ENCODE peak calls at places on chromosomes 5 and 9, in six cellular contexts. One of them, this sample, is unnamed.

GRCh38 chr9:134230942-134231325 is 66.6 kb upstream of the RNU6ATAC start:
- DNase-seq in mammary epithelial cell: no peak
- DNase-seq in mucosa of gallbladder: no peak
- DNase-seq in EL: no peak
- DNase-seq in activated CD4-positive, alpha-beta T cell treated with anti-CD3 and anti-CD28 coated beads, Interleukin-2, amount 50 U/mL, for 1 hour: no peak
- DNase-seq in HTR-8/SVneo: no peak
- DNase-seq in this sample: no peak

GRCh38 chr9:121333950-121334773 is 35.9 kb downstream of the STOM start:
- DNase-seq in mammary epithelial cell: no peak
- DNase-seq in mucosa of gallbladder: no peak
- DNase-seq in EL: no peak
- DNase-seq in activated CD4-positive, alpha-beta T cell treated with anti-CD3 and anti-CD28 coated beads, Interleukin-2, amount 50 U/mL, for 1 hour: no peak
- DNase-seq in HTR-8/SVneo: no peak
- DNase-seq in this sample: peak; percentile 26

GRCh38 chr5:60295423-60295822 is 401.9 kb upstream of the PDE4D start:
- DNase-seq in mammary epithelial cell: peak; percentile 27
- DNase-seq in mucosa of gallbladder: peak; percentile 11
- DNase-seq in EL: peak; percentile 46
- DNase-seq in activated CD4-positive, alpha-beta T cell treated with anti-CD3 and anti-CD28 coated beads, Interleukin-2, amount 50 U/mL, for 1 hour: no peak
- DNase-seq in HTR-8/SVneo: no peak
- DNase-seq in this sample: no peak

GRCh38 chr5:41337240-41337639 is 123.9 kb upstream of the C6 start:
- DNase-seq in mammary epithelial cell: no peak
- DNase-seq in mucosa of gallbladder: no peak
- DNase-seq in EL: no peak
- DNase-seq in activated CD4-positive, alpha-beta T cell treated with anti-CD3 and anti-CD28 coated beads, Interleukin-2, amount 50 U/mL, for 1 hour: no peak
- DNase-seq in HTR-8/SVneo: no peak
- DNase-seq in this sample: no peak

GRCh38 chr5:53397845-53398244 is 82.6 kb upstream of the FST start:
- DNase-seq in mammary epithelial cell: peak; percentile 85
- DNase-seq in mucosa of gallbladder: peak; percentile 20
- DNase-seq in EL: peak; percentile 97
- DNase-seq in activated CD4-positive, alpha-beta T cell treated with anti-CD3 and anti-CD28 coated beads, Interleukin-2, amount 50 U/mL, for 1 hour: no peak
- DNase-seq in HTR-8/SVneo: peak; percentile 42
- DNase-seq in this sample: no peak

GRCh38 chr5:111075520-111075919 is 4.0 kb downstream of the TSLP start:
- DNase-seq in mammary epithelial cell: peak; percentile 89
- DNase-seq in mucosa of gallbladder: no peak
- DNase-seq in EL: peak; percentile 86
- DNase-seq in activated CD4-positive, alpha-beta T cell treated with anti-CD3 and anti-CD28 coated beads, Interleukin-2, amount 50 U/mL, for 1 hour: no peak
- DNase-seq in HTR-8/SVneo: no peak
- DNase-seq in this sample: no peak

GRCh38 chr5:83099445-83099844 is 22.1 kb downstream of the XRCC4 start:
- DNase-seq in mammary epithelial cell: no peak
- DNase-seq in mucosa of gallbladder: no peak
- DNase-seq in EL: no peak
- DNase-seq in activated CD4-positive, alpha-beta T cell treated with anti-CD3 and anti-CD28 coated beads, Interleukin-2, amount 50 U/mL, for 1 hour: no peak
- DNase-seq in HTR-8/SVneo: no peak
- DNase-seq in this sample: no peak

GRCh38 chr5:39775458-39776365 is 350.9 kb upstream of the DAB2 start:
- DNase-seq in mammary epithelial cell: peak; percentile 65
- DNase-seq in mucosa of gallbladder: no peak
- DNase-seq in EL: peak; percentile 89
- DNase-seq in activated CD4-positive, alpha-beta T cell treated with anti-CD3 and anti-CD28 coated beads, Interleukin-2, amount 50 U/mL, for 1 hour: no peak
- DNase-seq in HTR-8/SVneo: peak; percentile 48
- DNase-seq in this sample: no peak

GRCh38 chr9:95876138-95876444 is 600 bp downstream of the ERCC6L2 start:
- DNase-seq in mammary epithelial cell: no peak
- DNase-seq in mucosa of gallbladder: no peak
- DNase-seq in EL: no peak
- DNase-seq in activated CD4-positive, alpha-beta T cell treated with anti-CD3 and anti-CD28 coated beads, Interleukin-2, amount 50 U/mL, for 1 hour: no peak
- DNase-seq in HTR-8/SVneo: no peak
- DNase-seq in this sample: no peak

GRCh38 chr9:112331676-112331955 is 1.8 kb downstream of the PTBP3 start:
- DNase-seq in mammary epithelial cell: no peak
- DNase-seq in mucosa of gallbladder: no peak
- DNase-seq in EL: no peak
- DNase-seq in activated CD4-positive, alpha-beta T cell treated with anti-CD3 and anti-CD28 coated beads, Interleukin-2, amount 50 U/mL, for 1 hour: no peak
- DNase-seq in HTR-8/SVneo: no peak
- DNase-seq in this sample: no peak

GRCh38 chr5:178126556-178126955 is 4.3 kb upstream of the RMND5B start:
- DNase-seq in mammary epithelial cell: no peak
- DNase-seq in mucosa of gallbladder: no peak
- DNase-seq in EL: no peak
- DNase-seq in activated CD4-positive, alpha-beta T cell treated with anti-CD3 and anti-CD28 coated beads, Interleukin-2, amount 50 U/mL, for 1 hour: no peak
- DNase-seq in HTR-8/SVneo: no peak
- DNase-seq in this sample: no peak

GRCh38 chr5:68332546-68332945 is 117.0 kb downstream of the PIK3R1 start:
- DNase-seq in mammary epithelial cell: peak; percentile 45
- DNase-seq in mucosa of gallbladder: no peak
- DNase-seq in EL: peak; percentile 47
- DNase-seq in activated CD4-positive, alpha-beta T cell treated with anti-CD3 and anti-CD28 coated beads, Interleukin-2, amount 50 U/mL, for 1 hour: no peak
- DNase-seq in HTR-8/SVneo: no peak
- DNase-seq in this sample: no peak

GRCh38 chr5:125835293-125836172 is 587.7 kb upstream of the GRAMD2B start:
- DNase-seq in mammary epithelial cell: no peak
- DNase-seq in mucosa of gallbladder: peak; percentile 34
- DNase-seq in EL: peak; percentile 31
- DNase-seq in activated CD4-positive, alpha-beta T cell treated with anti-CD3 and anti-CD28 coated beads, Interleukin-2, amount 50 U/mL, for 1 hour: no peak
- DNase-seq in HTR-8/SVneo: peak; percentile 3
- DNase-seq in this sample: peak; percentile 48

GRCh38 chr5:168015506-168015905 is 275.9 kb upstream of the WWC1 start:
- DNase-seq in mammary epithelial cell: no peak
- DNase-seq in mucosa of gallbladder: no peak
- DNase-seq in EL: peak; percentile 9
- DNase-seq in activated CD4-positive, alpha-beta T cell treated with anti-CD3 and anti-CD28 coated beads, Interleukin-2, amount 50 U/mL, for 1 hour: no peak
- DNase-seq in HTR-8/SVneo: no peak
- DNase-seq in this sample: no peak

GRCh38 chr9:136095028-136095494 is at the start of gene NACC2:
- DNase-seq in mammary epithelial cell: peak; percentile 70
- DNase-seq in mucosa of gallbladder: peak; percentile 68
- DNase-seq in EL: peak; percentile 66
- DNase-seq in activated CD4-positive, alpha-beta T cell treated with anti-CD3 and anti-CD28 coated beads, Interleukin-2, amount 50 U/mL, for 1 hour: no peak
- DNase-seq in HTR-8/SVneo: no peak
- DNase-seq in this sample: no peak

GRCh38 chr9:19788152-19788551 is 685 bp downstream of the SLC24A2 start:
- DNase-seq in mammary epithelial cell: peak; percentile 6
- DNase-seq in mucosa of gallbladder: no peak
- DNase-seq in EL: no peak
- DNase-seq in activated CD4-positive, alpha-beta T cell treated with anti-CD3 and anti-CD28 coated beads, Interleukin-2, amount 50 U/mL, for 1 hour: no peak
- DNase-seq in HTR-8/SVneo: no peak
- DNase-seq in this sample: no peak

GRCh38 chr5:30926181-30926580 is 267.3 kb upstream of the CDH6 start:
- DNase-seq in mammary epithelial cell: no peak
- DNase-seq in mucosa of gallbladder: no peak
- DNase-seq in EL: no peak
- DNase-seq in activated CD4-positive, alpha-beta T cell treated with anti-CD3 and anti-CD28 coated beads, Interleukin-2, amount 50 U/mL, for 1 hour: no peak
- DNase-seq in HTR-8/SVneo: no peak
- DNase-seq in this sample: no peak

GRCh38 chr5:153299891-153300290 is 190.6 kb upstream of the GRIA1 start:
- DNase-seq in mammary epithelial cell: no peak
- DNase-seq in mucosa of gallbladder: no peak
- DNase-seq in EL: no peak
- DNase-seq in activated CD4-positive, alpha-beta T cell treated with anti-CD3 and anti-CD28 coated beads, Interleukin-2, amount 50 U/mL, for 1 hour: no peak
- DNase-seq in HTR-8/SVneo: no peak
- DNase-seq in this sample: no peak

GRCh38 chr5:121949885-121950284 is 11.9 kb upstream of the SRFBP1 start:
- DNase-seq in mammary epithelial cell: peak; percentile 30
- DNase-seq in mucosa of gallbladder: peak; percentile 22
- DNase-seq in EL: peak; percentile 49
- DNase-seq in activated CD4-positive, alpha-beta T cell treated with anti-CD3 and anti-CD28 coated beads, Interleukin-2, amount 50 U/mL, for 1 hour: no peak
- DNase-seq in HTR-8/SVneo: no peak
- DNase-seq in this sample: no peak

GRCh38 chr5:123142206-123142915 is 53.3 kb downstream of the PRDM6 start:
- DNase-seq in mammary epithelial cell: no peak
- DNase-seq in mucosa of gallbladder: no peak
- DNase-seq in EL: no peak
- DNase-seq in activated CD4-positive, alpha-beta T cell treated with anti-CD3 and anti-CD28 coated beads, Interleukin-2, amount 50 U/mL, for 1 hour: no peak
- DNase-seq in HTR-8/SVneo: no peak
- DNase-seq in this sample: no peak

GRCh38 chr5:131164161-131164930 is 710 bp downstream of the HINT1 start:
- DNase-seq in mammary epithelial cell: peak; percentile 81
- DNase-seq in mucosa of gallbladder: peak; percentile 59
- DNase-seq in EL: peak; percentile 82
- DNase-seq in activated CD4-positive, alpha-beta T cell treated with anti-CD3 and anti-CD28 coated beads, Interleukin-2, amount 50 U/mL, for 1 hour: peak; percentile 63
- DNase-seq in HTR-8/SVneo: peak; percentile 59
- DNase-seq in this sample: peak; percentile 73

GRCh38 chr9:132944294-132945185 is at the start of gene TSC1:
- DNase-seq in mammary epithelial cell: peak; percentile 93
- DNase-seq in mucosa of gallbladder: peak; percentile 97
- DNase-seq in EL: peak; percentile 96
- DNase-seq in activated CD4-positive, alpha-beta T cell treated with anti-CD3 and anti-CD28 coated beads, Interleukin-2, amount 50 U/mL, for 1 hour: peak; percentile 99
- DNase-seq in HTR-8/SVneo: peak; percentile 83
- DNase-seq in this sample: peak; percentile 97

This sample was measured in ureter.